ENCODE peak calls at places on chromosomes 4 and X, in five cellular contexts. R is hepatocyte; Q is effector memory CD4-positive, alpha-beta T cell; I is transverse colon; L is aorta. C is an unnamed sample.
A peak's percentile ranks its signal among the peaks of the same experiment; 100 is the strongest.

GRCh38 chr4:14196141-14196540 is 568.6 kb upstream of the BOD1L1 start:
- DNase-seq in R (peak; percentile 82), Q (no peak), I (no peak), L (peak; percentile 55), C (peak; percentile 33)

GRCh38 chr4:87502580-87503238 is 26.5 kb downstream of the SPARCL1 start:
- DNase-seq in R (no peak), Q (no peak), I (no peak), L (no peak), C (no peak)

GRCh38 chrX:102958794-102959193 is 21.7 kb downstream of the RAB40AL start:
- DNase-seq in R (no peak), Q (no peak), I (no peak), L (no peak), C (no peak)

GRCh38 chrX:153551135-153551534 is 33.7 kb downstream of the ATP2B3 start:
- DNase-seq in R (no peak), Q (no peak), I (no peak), L (no peak), C (no peak)

GRCh38 chr4:151753056-151753455 is 7.8 kb downstream of the GATB start:
- DNase-seq in R (no peak), Q (no peak), I (no peak), L (no peak), C (no peak)

GRCh38 chrX:65697173-65697572 is 29.7 kb downstream of the MSN start:
- DNase-seq in R (no peak), Q (no peak), I (no peak), L (no peak), C (no peak)

GRCh38 chr4:41600243-41600642 is 62.3 kb downstream of the LIMCH1 start:
- DNase-seq in R (no peak), Q (no peak), I (no peak), L (no peak), C (no peak)

GRCh38 chrX:102745513-102746133 is 25.1 kb downstream of the GPRASP3 start:
- DNase-seq in R (peak; percentile 44), Q (no peak), I (no peak), L (no peak), C (no peak)

GRCh38 chrX:39888730-39889129 is 209.0 kb downstream of the BCOR start:
- DNase-seq in R (no peak), Q (no peak), I (no peak), L (no peak), C (no peak)

GRCh38 chr4:112910109-112910736 is 139.2 kb upstream of the ANK2 start:
- DNase-seq in R (peak; percentile 21), Q (no peak), I (no peak), L (no peak), C (no peak)

GRCh38 chrX:105307762-105308161 is 87.3 kb upstream of the TEX13A start:
- DNase-seq in R (no peak), Q (no peak), I (no peak), L (no peak), C (no peak)

GRCh38 chr4:156420557-156420956 is 466.9 kb upstream of the CTSO start:
- DNase-seq in R (no peak), Q (no peak), I (no peak), L (no peak), C (no peak)

GRCh38 chr4:54187148-54187547 is 41.9 kb upstream of the PDGFRA start:
- DNase-seq in R (no peak), Q (no peak), I (peak; percentile 11), L (no peak), C (no peak)

GRCh38 chr4:149914521-149915115 is 99.0 kb upstream of the IQCM start:
- DNase-seq in R (peak; percentile 78), Q (no peak), I (peak; percentile 45), L (no peak), C (no peak)

GRCh38 chrX:9114245-9114644 is 80.3 kb upstream of the FAM9B start:
- DNase-seq in R (no peak), Q (no peak), I (no peak), L (no peak), C (no peak)

GRCh38 chr4:31674313-31674947 is 954.3 kb downstream of the PCDH7 start:
- DNase-seq in R (peak; percentile 21), Q (no peak), I (no peak), L (no peak), C (no peak)

DNA sequence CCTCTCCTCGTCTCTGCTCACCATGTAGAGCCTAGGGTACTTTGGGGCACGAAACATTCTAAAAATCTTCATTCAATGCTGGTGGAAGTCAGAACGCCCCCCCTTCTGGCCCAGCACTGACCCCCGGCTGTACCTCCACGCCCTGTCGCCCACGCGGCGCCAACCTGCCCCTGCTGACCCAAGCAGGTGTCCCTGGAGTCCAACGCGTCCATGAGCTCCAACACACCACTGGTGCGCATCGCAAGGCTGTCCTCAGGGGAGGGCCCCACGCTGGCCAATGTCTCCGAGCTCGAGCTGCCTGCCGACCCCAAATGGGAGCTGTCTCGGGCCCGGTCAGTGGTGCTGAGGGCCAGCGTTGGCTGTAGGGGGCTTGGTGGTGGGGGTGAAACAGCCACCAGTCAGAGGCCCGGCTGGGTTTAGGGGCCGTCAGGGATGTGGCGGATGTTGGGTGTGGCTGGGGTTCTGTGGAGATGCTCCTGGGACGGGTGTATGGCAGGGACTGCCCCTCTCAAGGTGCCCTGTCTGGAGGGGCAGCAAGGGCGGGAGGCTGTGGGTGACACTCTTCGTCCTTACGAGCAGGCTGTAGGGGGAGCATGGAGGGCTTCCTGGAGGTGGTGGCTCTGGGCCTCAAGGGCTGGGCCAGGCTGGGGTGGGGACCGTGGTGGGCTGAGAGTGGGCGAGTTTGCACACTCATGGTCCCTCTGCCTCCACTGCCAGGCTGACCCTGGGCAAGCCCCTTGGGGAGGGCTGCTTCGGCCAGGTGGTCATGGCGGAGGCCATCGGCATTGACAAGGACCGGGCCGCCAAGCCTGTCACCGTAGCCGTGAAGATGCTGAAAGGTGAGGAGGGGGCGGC is 11.8 kb downstream of the FGFR3 start:
- DNase-seq in R (no peak), Q (no peak), I (no peak), L (no peak), C (no peak)
- H3K27ac ChIP-seq in R (no peak overlapping the region), Q (no peak overlapping the region), I (no peak overlapping the region), L (no peak overlapping the region), C (no peak overlapping the region)

DNA sequence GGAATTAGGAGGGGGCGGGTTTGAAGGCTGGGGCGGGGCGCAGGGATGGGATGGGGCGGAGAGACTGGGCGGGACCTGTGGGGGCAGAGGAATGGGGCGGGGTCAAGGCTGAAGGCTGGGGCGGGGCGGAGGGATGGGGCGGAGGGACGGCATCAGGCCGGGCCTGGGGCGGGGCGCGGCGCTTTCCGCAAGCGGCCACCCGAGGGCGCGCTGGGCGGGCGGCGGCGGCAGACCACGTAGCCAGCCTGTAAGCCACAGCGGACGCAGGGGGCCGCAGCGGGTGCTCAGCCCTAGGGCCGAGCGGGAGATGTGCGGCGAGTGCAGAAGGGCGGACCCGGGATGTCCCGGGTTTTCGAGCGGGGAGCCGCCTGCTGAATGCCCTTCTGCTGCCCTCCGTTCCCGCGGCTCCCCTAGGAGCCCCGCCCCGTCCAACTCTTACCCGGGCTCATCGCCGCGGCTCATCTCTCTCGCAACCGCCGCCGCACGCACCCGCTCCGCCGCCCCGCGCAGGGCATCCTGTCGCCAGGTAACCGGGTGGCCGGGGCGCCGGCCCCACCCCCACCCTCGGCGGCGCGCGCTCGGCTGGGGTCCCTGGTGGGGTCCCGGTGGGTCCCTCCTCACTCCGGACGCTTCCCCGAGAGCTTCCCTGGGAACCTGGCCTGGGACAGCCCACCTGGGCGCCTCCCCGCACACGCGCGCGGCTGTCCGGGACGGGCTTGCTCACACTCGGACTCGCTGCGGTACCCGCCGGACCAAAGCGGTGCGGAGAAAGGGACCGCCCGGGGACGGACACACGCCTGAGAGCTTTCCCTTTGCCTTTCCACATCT is at the start of gene CCDC110:
- DNase-seq in R (peak; percentile 98), Q (peak; percentile 87), I (peak; percentile 98), L (peak; percentile 95), C (peak; percentile 97)
- H3K4me1 ChIP-seq in R (no peaks in the 10 kb centered on the region), Q (peaks cover 8% of the 10 kb centered on the region), I (no peaks in the 10 kb centered on the region), L (no peaks in the 10 kb centered on the region), C (no peaks in the 10 kb centered on the region)

DNA sequence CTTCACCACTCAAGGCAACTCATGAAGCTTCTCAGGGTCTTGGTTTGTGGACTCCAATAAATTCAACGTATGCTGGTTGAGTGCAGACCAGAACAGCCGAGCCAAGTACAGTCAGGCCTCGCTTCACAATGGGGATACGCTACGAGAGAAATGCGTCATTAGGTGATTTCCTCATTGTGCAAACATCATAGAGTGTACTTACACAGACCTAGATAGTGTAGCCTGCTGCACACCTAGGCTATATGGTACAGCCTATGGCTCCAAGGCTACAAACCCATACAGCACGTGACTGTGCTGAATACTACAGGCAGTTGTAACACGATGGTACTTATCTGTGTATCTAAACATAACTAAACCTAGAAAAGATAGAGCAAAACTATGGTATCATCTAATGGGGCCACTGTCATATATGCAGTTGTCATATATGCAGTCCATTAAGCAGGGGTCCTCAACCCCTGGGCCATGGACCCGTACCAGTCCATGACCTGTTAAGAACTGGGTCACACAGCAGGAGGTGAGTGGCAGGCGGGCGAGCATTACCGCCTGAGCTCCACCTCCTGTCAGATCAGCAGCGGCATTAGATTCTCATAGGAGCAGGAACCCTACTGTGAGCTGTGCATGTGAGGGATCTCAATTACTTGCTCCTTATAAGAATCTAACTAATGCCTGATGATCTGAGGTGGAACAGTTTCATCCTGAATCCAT is 31.5 kb downstream of the RTL5 start:
- DNase-seq in R (no peak), Q (peak; percentile 25), I (no peak), L (no peak), C (no peak)
- H3K27ac ChIP-seq in R (no peak overlapping the region), Q (peak overlapping the region; percentile 76), I (no peak overlapping the region), L (no peak overlapping the region), C (no peak overlapping the region)

GRCh38 chr4:82367438-82368097 is 6.2 kb downstream of the HNRNPD start:
- DNase-seq in R (no peak), Q (no peak), I (no peak), L (no peak), C (no peak)
- H3K4me1 ChIP-seq in R (peaks cover 36% of the 10 kb centered on the region), Q (peaks cover 48% of the 10 kb centered on the region), I (peaks cover 42% of the 10 kb centered on the region), L (no peaks in the 10 kb centered on the region), C (peaks cover 84% of the 10 kb centered on the region)

GRCh38 chrX:43845776-43846175 is 36.5 kb downstream of the MAOB start:
- DNase-seq in R (no peak), Q (no peak), I (no peak), L (no peak), C (no peak)
- H3K27ac ChIP-seq in R (no peak overlapping the region), Q (no peak overlapping the region), I (no peak overlapping the region), L (no peak overlapping the region), C (no peak overlapping the region)

GRCh38 chr4:94574616-94575015 is 122.9 kb downstream of the PDLIM5 start:
- DNase-seq in R (no peak), Q (no peak), I (no peak), L (no peak), C (no peak)

GRCh38 chr4:94577136-94577535 is 125.4 kb downstream of the PDLIM5 start:
- DNase-seq in R (peak; percentile 18), Q (no peak), I (peak; percentile 15), L (peak; percentile 59), C (no peak)

GRCh38 chr4:94574050-94574449 is 122.3 kb downstream of the PDLIM5 start:
- DNase-seq in R (no peak), Q (no peak), I (no peak), L (no peak), C (no peak)

GRCh38 chr4:94576163-94576562 is 124.4 kb downstream of the PDLIM5 start:
- DNase-seq in R (no peak), Q (no peak), I (no peak), L (no peak), C (no peak)

DNA sequence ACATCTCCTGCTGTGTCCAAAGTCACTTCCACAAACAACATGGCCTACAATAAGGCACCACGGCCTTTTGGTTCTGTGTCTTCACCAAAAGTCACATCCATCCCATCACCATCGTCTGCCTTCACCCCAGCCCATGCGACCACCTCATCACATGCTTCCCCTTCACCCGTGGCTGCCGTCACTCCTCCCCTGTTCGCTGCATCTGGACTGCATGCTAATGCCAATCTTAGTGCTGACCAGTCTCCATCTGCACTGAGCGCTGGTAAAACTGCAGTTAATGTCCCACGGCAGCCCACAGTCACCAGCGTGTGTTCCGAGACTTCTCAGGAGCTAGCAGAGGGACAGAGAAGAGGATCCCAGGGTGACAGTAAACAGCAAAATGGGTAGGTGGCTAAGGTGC is 123.9 kb downstream of the PDLIM5 start:
- DNase-seq in R (no peak), Q (no peak), I (no peak), L (no peak), C (no peak)
- H3K4me1 ChIP-seq in R (no peaks in the 10 kb centered on the region), Q (no peaks in the 10 kb centered on the region), I (no peaks in the 10 kb centered on the region), L (peaks cover 3% of the 10 kb centered on the region), C (peaks cover 72% of the 10 kb centered on the region)